ENCODE peak calls at places on chromosomes 7 and 10, in eight cellular contexts. L is ovary, U is fibroblast of lung, O is Peyer's patch, D is hepatocyte, H is A549, Y is fibroblast of mammary gland, X is upper lobe of right lung. T is an unnamed sample.
A peak's percentile ranks its signal among the peaks of the same experiment; 100 is the strongest.

GRCh38 chr10:45111509-45111908 is 110.8 kb downstream of the ZNF22 start:
- DNase-seq in L (no peak), O (no peak), X (no peak), H (no peak), D (no peak), U (no peak), Y (no peak), T (no peak)

GRCh38 chr7:5470167-5470532 is 46.5 kb upstream of the TNRC18 start:
- DNase-seq in H (no peak), U (no peak), D (no peak), X (no peak), L (no peak), Y (no peak), O (no peak), T (no peak)

GRCh38 chr7:117827861-117828260 is 45.4 kb downstream of the CTTNBP2 start:
- DNase-seq in H (no peak), D (no peak), U (peak; percentile 94), Y (peak; percentile 69), X (no peak), O (no peak), L (no peak), T (peak; percentile 46)

GRCh38 chr7:107090452-107090851 is 45.9 kb downstream of the PRKAR2B start:
- DNase-seq in H (no peak), D (no peak), O (no peak), Y (no peak), X (no peak), U (no peak), L (no peak), T (no peak)

GRCh38 chr10:98898987-98899386 is 336.7 kb downstream of the HPSE2 start:
- DNase-seq in Y (no peak), X (no peak), L (no peak), D (no peak), O (no peak), U (no peak), H (no peak), T (no peak)

GRCh38 chr10:57925045-57925444 is 342.6 kb downstream of the IPMK start:
- DNase-seq in X (no peak), L (no peak), U (peak; percentile 24), H (no peak), Y (no peak), O (no peak), D (peak; percentile 9), T (no peak)

GRCh38 chr10:17009228-17009700 is 120.3 kb downstream of the CUBN start:
- DNase-seq in X (no peak), D (no peak), Y (peak; percentile 86), H (no peak), L (no peak), O (no peak), U (peak; percentile 85), T (peak; percentile 87)

GRCh38 chr10:119772347-119772746 is 46.5 kb downstream of the INPP5F start:
- DNase-seq in H (no peak), O (no peak), U (no peak), L (no peak), X (no peak), Y (no peak), D (no peak), T (no peak)

GRCh38 chr7:83468251-83468739 is 180.6 kb downstream of the SEMA3E start:
- DNase-seq in X (peak; percentile 69), D (peak; percentile 82), L (no peak), U (peak; percentile 99), O (no peak), H (peak; percentile 96), Y (peak; percentile 99), T (peak; percentile 97)

GRCh38 chr7:28301148-28301641 is 111.1 kb upstream of the CREB5 start:
- DNase-seq in D (no peak), Y (peak; percentile 85), X (peak; percentile 69), O (no peak), U (peak; percentile 68), L (peak; percentile 29), H (no peak), T (peak; percentile 49)

GRCh38 chr10:91289295-91289694 is 68.8 kb downstream of the PCGF5 start:
- DNase-seq in H (no peak), X (no peak), D (no peak), L (no peak), O (no peak), U (no peak), Y (no peak), T (no peak)

GRCh38 chr7:138875794-138876193 is 77.8 kb upstream of the ATP6V0A4 start:
- DNase-seq in H (no peak), O (no peak), Y (peak; percentile 87), D (no peak), X (no peak), U (peak; percentile 99), L (no peak), T (peak; percentile 79)

GRCh38 chr10:69506834-69507643 is 55.8 kb downstream of the TSPAN15 start:
- DNase-seq in H (peak; percentile 27), O (peak; percentile 51), D (peak; percentile 16), Y (no peak), X (no peak), L (no peak), U (no peak), T (no peak)

GRCh38 chr7:137940656-137941518 is 61.0 kb downstream of the CREB3L2 start:
- DNase-seq in X (no peak), H (no peak), D (peak; percentile 73), Y (peak; percentile 79), L (no peak), O (peak; percentile 67), U (peak; percentile 88), T (peak; percentile 49)

GRCh38 chr10:120458432-120458831 is 1.4 kb downstream of the PLPP4 start:
- DNase-seq in O (no peak), Y (no peak), D (no peak), L (no peak), X (no peak), U (no peak), H (no peak), T (no peak)

GRCh38 chr7:116859323-116859722 is 3.1 kb upstream of the CAPZA2 start:
- DNase-seq in U (peak; percentile 79), H (peak; percentile 30), O (no peak), L (no peak), D (no peak), Y (peak; percentile 82), X (no peak), T (peak; percentile 85)

GRCh38 chr7:22787936-22788335 is 34.7 kb downstream of the TOMM7 start:
- DNase-seq in H (no peak), L (no peak), X (no peak), U (peak; percentile 36), Y (peak; percentile 51), D (no peak), O (no peak), T (peak; percentile 43)

GRCh38 chr10:17206210-17206709 is 4.8 kb upstream of the TRDMT1 start:
- DNase-seq in L (no peak), D (no peak), X (no peak), O (no peak), H (peak; percentile 44), U (peak; percentile 92), Y (peak; percentile 92), T (peak; percentile 81)

GRCh38 chr10:122802282-122802681 is 43.4 kb downstream of the CUZD1 start:
- DNase-seq in D (no peak), X (no peak), L (no peak), U (no peak), O (no peak), Y (no peak), H (no peak), T (no peak)
- TF ChIP-seq CTCF in D (no peak), X (no peak), L (no peak), U (no peak), O (no peak), Y (no peak), H (no peak), T (no peak)

DNA sequence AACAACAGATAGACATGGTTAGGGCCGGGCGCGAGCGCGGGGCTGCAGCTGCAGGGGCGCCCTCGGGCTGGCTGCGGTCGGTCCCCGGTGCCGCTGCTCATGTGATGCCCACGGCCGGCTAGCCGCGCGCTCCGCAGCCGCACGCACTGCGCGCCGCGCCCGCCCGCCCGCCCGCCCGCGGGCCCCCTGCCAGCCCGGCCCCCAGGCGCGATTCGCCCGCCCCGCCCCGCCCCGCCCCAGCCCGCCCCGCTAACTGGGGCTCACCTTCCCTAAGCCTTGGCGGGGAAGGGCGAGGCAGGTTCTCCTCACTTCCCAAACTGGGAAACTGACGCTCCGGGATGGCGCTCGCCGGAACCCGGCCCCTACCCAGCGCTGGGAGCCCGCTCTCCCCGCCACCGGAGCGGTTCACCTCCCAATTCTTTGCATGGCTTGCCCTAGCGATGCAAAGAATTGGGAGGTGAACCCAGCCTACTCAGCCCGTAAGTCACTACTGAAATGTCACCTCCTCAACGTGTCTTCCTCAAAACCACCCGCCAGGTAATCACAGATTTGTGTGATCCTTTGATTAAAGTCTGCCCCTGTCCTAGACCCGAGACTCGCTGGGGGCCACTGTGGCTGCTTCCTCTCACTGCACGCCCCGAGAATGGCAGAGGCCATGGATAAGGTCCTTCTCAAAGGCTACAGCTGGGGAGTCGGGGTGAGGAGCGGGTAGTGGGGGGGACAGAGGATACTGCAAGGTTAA is 162.1 kb downstream of the SH3PXD2A start:
- DNase-seq in X (no peak), H (no peak), D (peak; percentile 68), L (no peak), Y (no peak), O (peak; percentile 67), U (peak; percentile 29), T (no peak)
- H3K4me3 ChIP-seq in X (peak overlapping the region; percentile 34), H (peak overlapping the region; percentile 47), D (no peak overlapping the region), L (peak overlapping the region; percentile 33), Y (peak overlapping the region; percentile 40), O (peak overlapping the region; percentile 56), U (peak overlapping the region; percentile 20), T (peak overlapping the region; percentile 43)

DNA sequence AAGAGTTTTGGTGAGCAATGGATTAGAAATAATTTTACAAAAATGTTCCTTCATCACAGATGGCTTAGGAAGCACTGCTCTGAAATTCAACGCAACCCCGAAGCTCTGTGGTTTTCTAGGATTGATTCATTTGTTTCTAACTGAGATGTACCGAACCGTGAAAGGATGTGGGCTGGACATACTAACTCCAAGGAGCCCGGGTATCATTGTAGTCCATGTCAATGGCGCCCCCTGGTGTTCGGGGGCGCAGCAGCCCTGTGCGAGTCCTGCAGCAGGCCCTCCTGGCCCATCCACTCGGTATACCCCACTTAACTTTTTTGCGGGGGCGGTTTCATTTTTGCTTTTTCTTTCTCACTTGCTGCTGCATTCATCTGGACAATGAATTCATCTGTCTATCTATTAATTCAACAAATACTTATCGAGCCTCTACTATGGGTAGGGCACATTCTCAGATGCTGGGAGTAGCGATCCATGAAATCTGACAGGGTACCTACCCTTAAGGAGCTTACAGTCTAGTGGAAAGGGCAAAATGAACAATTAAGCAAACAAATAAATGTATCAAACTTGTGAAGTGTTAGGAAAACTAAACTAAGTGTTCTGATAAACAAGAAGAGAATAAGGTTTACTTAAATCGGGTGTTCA is 25.2 kb upstream of the ITPRID1 start:
- DNase-seq in U (peak; percentile 78), Y (peak; percentile 12), O (peak; percentile 65), X (peak; percentile 75), L (no peak), D (peak; percentile 61), H (peak; percentile 65), T (peak; percentile 12)
- TF ChIP-seq CTCF in U (peak; percentile 55), Y (peak; percentile 45), O (peak; percentile 46), X (peak; percentile 60), L (no peak), D (peak; percentile 58), H (peak; percentile 83), T (peak; percentile 47)

DNA sequence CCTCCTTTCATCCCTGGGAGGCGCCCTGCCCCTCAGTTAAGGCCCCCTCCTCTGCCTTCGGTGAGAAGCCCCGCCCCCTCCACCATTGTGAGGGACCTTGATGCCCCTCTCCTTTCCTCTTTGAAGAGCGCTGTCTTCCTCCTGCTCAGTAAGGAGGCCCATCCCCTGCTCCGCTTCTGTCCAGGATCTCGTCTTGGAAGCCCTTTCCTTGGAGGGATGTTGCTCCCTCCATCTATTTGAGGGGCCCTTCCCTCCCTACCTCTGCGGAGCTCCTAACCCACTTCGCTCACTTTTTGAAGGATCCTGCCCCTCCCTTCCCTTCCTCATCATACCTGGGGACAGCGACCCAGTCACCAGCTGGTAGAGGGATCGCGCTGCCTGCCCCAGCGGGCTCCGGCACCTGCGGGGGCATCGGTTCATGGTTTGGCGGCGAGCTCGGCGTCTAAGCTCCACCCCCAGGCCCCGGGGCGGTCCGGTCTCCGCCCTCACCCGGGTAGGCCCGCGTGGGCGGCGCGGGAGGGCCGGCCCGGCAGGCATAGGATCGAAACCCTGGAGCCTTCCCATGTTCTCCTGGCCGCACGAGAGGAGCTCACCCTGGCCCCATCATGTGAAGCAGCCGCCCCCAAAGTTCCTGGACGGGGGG is 4.1 kb downstream of the KCNIP2 start:
- DNase-seq in X (peak; percentile 86), U (no peak), Y (peak; percentile 26), D (peak; percentile 72), H (no peak), L (no peak), O (peak; percentile 63), T (no peak)
- H3K4me3 ChIP-seq in X (peak overlapping the region; percentile 36), U (peak overlapping the region; percentile 21), Y (peak overlapping the region; percentile 35), D (no peak overlapping the region), H (peak overlapping the region; percentile 38), L (no peak overlapping the region), O (peak overlapping the region; percentile 50), T (no peak overlapping the region)